ENCODE peak calls at places on chromosome 19, in eight cellular contexts. Z is heart left ventricle, W is fibroblast of lung, U is IMR-90, J is adrenal gland, X is cardiac muscle cell, I is body of pancreas, D is left lung. P is an unnamed sample.

GRCh38 chr19:2332341-2333026 is 4.0 kb downstream of the SPPL2B start:
- DNase-seq in Z (peak), W (no peak), U (no peak), J (no peak), X (no peak), I (no peak), D (no peak), P (no peak)

GRCh38 chr19:55697698-55698097 is 22.7 kb downstream of the EPN1 start:
- DNase-seq in Z (no peak), W (no peak), U (no peak), J (no peak), X (no peak), I (no peak), D (no peak), P (peak)

GRCh38 chr19:41699231-41699967 is 9.0 kb upstream of the CEACAM5 start:
- DNase-seq in Z (no peak), W (no peak), U (no peak), J (no peak), X (no peak), I (peak), D (no peak), P (no peak)

GRCh38 chr19:8567522-8568172 is 9.6 kb downstream of the MYO1F start:
- DNase-seq in Z (peak), W (no peak), U (no peak), J (peak), X (no peak), I (peak), D (peak), P (peak)

GRCh38 chr19:50812474-50812873 is 11.1 kb downstream of the KLK1 start:
- DNase-seq in Z (no peak), W (no peak), U (no peak), J (no peak), X (no peak), I (no peak), D (no peak), P (no peak)

GRCh38 chr19:31668916-31669315 is 319.7 kb upstream of the TSHZ3 start:
- DNase-seq in Z (no peak), W (peak), U (peak), J (no peak), X (no peak), I (no peak), D (no peak), P (peak)

GRCh38 chr19:53504903-53505302 is 33.0 kb upstream of the ZNF331 start:
- DNase-seq in Z (no peak), W (peak), U (no peak), J (peak), X (no peak), I (no peak), D (no peak), P (peak)

GRCh38 chr19:6228523-6229215 is 51.1 kb downstream of the MLLT1 start:
- DNase-seq in Z (peak), W (no peak), U (no peak), J (no peak), X (no peak), I (no peak), D (no peak), P (peak)

GRCh38 chr19:46815833-46816627 is 27.6 kb upstream of the SLC1A5 start:
- DNase-seq in Z (no peak), W (no peak), U (no peak), J (no peak), X (no peak), I (no peak), D (no peak), P (no peak)

GRCh38 chr19:43779820-43780219 is 953 bp downstream of the KCNN4 start:
- DNase-seq in Z (no peak), W (no peak), U (no peak), J (no peak), X (no peak), I (no peak), D (no peak), P (peak)

GRCh38 chr19:41328818-41329220 is 18.8 kb downstream of the CCDC97 start:
- DNase-seq in Z (no peak), W (no peak), U (no peak), J (peak), X (no peak), I (peak), D (no peak), P (no peak)

GRCh38 chr19:58385313-58386165 is 1.5 kb upstream of the RPS5 start:
- DNase-seq in Z (no peak), W (no peak), U (no peak), J (no peak), X (no peak), I (no peak), D (no peak), P (peak)

GRCh38 chr19:41439441-41440222 is at the start of gene DMAC2:
- DNase-seq in Z (peak), W (peak), U (peak), J (peak), X (peak), I (peak), D (peak), P (peak)

GRCh38 chr19:30106417-30107095 is 164.5 kb downstream of the URI1 start:
- DNase-seq in Z (no peak), W (no peak), U (no peak), J (no peak), X (no peak), I (no peak), D (no peak), P (peak)

GRCh38 chr19:10962863-10963262 is 2.0 kb downstream of the SMARCA4 start:
- DNase-seq in Z (no peak), W (no peak), U (no peak), J (no peak), X (no peak), I (no peak), D (no peak), P (peak)

GRCh38 chr19:10398819-10399218 is 4.5 kb downstream of the CDC37 start:
- DNase-seq in Z (no peak), W (no peak), U (no peak), J (no peak), X (no peak), I (no peak), D (no peak), P (no peak)

GRCh38 chr19:16908759-16909158 is 20.0 kb downstream of the F2RL3 start:
- DNase-seq in Z (no peak), W (no peak), U (no peak), J (no peak), X (no peak), I (no peak), D (no peak), P (peak)

GRCh38 chr19:13118424-13119193 is 545 bp downstream of the NACC1 start:
- DNase-seq in Z (peak), W (no peak), U (peak), J (no peak), X (peak), I (peak), D (peak), P (peak)

DNA sequence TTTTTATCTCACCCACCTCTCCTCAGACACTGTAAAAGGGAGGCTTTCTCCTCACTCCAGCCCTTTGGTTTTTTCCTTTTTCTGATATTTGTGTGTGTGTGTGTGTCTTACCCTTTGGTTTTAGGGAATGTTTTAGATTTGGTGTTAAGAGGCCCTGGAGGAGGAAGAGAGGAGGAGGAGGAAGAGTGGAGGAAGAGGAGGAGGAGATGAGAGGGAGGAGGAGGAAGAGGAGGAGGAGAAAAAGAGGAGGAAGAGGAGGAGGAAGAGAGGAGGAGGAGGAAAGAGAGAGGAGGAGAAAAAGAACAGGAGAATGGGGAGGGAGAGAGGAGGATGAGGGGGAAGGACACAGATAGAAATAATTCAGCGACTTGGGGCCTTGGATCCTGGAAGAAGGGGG is 10.5 kb downstream of the KLHL26 start:
- DNase-seq in Z (no peak), W (no peak), U (no peak), J (no peak), X (no peak), I (no peak), D (no peak), P (peak)
- H3K27ac ChIP-seq in Z (no peak), W (no peak), U (no peak), J (no peak), X (no peak), I (no peak), D (no peak), P (no peak)

GRCh38 chr19:45473366-45474190 is 5.8 kb downstream of the FOSB start:
- DNase-seq in Z (no peak), W (no peak), U (no peak), J (no peak), X (no peak), I (no peak), D (no peak), P (peak)

GRCh38 chr19:45470147-45471081 is 2.6 kb downstream of the FOSB start:
- DNase-seq in Z (no peak), W (no peak), U (peak), J (peak), X (peak), I (no peak), D (no peak), P (peak)

GRCh38 chr19:45472557-45473365 is 5.0 kb downstream of the FOSB start:
- DNase-seq in Z (no peak), W (no peak), U (no peak), J (no peak), X (no peak), I (no peak), D (no peak), P (no peak)

GRCh38 chr19:45471116-45471865 is 3.5 kb downstream of the FOSB start:
- DNase-seq in Z (no peak), W (no peak), U (no peak), J (no peak), X (no peak), I (no peak), D (no peak), P (peak)

GRCh38 chr19:45471866-45472556 is 4.2 kb downstream of the FOSB start:
- DNase-seq in Z (no peak), W (no peak), U (no peak), J (no peak), X (no peak), I (no peak), D (no peak), P (peak)
- H3K4me3 ChIP-seq in Z (peak), W (no peak), U (no peak), J (no peak), X (no peak), I (no peak), D (no peak), P (peak)

DNA sequence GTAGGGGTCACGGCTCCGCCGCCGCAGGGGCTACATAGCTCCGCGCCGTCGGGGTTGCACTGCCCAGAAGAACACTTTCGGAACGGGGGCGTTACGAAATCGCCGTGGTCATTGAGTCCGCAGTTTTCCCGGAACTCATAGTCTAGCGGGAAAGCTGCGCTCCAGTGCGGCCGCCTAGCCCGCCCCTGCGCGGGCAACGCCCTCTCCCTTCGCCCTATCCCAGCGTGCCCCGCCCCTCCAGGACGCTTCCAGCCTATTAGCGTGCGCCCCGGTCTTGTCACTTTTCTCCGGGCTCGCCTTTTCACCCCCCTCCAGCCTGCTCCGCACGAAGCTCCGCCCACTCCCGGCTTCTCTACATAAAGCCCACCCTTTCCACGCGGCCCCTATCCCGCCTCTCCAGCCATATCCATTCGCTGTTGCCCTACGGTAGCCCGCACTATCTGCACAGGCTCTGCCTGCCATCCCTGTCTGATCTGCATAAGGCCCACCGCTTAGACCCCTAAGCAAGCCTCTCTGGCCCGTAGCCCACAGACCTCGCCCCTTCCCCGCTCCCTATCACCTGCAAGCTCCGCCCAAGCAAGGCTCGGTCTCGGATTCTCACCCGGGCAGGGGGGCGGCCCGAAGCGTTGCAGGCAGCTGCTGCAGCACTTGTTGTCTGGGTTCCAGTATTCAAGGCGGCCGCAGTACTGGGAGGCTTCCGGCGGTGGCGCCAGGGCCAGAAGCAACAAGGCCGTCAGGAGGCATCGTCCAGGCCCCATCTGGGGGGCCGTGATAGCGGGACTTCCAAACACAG is 1.6 kb downstream of the IGFLR1 start:
- DNase-seq in Z (peak), W (peak), U (peak), J (peak), X (peak), I (peak), D (peak), P (peak)
- H3K27ac ChIP-seq in Z (no peak), W (peak), U (peak), J (peak), X (peak), I (peak), D (peak), P (no peak)

DNA sequence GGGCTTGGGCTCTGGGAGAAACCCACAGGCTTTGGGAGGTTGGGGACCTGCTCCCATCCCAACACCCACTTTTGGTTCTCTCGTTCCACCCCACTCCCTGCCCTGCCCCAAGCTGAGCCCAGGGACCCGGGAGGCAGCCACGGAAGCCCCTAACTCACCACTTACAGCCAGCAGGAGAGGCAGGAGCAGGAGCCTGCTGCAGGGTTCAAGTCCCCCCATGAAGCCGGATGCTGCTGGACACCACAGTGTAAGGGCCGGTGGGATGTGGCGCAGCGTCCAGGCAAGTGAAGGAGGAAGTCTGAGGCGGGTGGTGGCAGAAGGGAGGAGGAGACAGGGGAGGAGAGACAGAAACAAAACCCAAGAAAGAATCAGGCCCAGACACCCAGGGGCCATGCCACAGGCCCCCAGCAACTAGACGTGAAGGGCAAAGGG is at the start of gene TYROBP:
- DNase-seq in Z (peak), W (no peak), U (no peak), J (peak), X (no peak), I (peak), D (peak), P (peak)
- H3K4me3 ChIP-seq in Z (peak), W (no peak), U (no peak), J (no peak), X (no peak), I (no peak), D (peak), P (no peak)

DNA sequence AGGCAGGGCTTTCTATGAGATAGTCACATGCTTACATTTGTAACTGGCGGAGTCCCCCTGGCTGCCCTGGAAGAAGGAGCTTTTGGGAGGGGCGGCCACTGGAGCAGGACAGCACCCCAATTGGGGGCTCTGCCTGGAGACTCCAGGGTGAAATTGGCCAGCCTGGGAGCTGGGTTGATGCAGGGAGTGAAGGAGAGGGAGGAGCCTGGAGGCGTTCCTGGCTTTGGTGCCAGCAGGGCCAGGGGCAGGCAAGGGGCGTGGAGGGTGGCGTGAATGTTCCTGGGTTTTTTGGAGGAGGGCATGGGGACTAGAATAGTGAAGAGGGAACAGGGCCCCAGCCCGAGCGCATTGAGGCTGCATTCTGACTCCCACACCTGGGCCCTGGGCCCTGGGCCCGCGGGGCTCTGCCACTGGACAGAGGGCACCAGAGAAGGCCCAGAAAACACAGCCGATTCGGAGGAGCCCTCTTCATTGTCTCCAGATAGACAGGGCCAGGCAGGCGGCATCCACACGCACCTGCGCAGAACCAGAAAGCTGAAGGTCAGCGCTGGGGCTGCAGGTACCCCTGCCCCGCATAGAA is 29.5 kb downstream of the COMP start:
- DNase-seq in Z (no peak), W (no peak), U (no peak), J (no peak), X (no peak), I (no peak), D (no peak), P (no peak)
- H3K27ac ChIP-seq in Z (no peak), W (no peak), U (no peak), J (no peak), X (no peak), I (peak), D (no peak), P (no peak)

GRCh38 chr19:4695224-4695731 is 25.1 kb upstream of the MYDGF start:
- DNase-seq in Z (peak), W (no peak), U (no peak), J (no peak), X (no peak), I (no peak), D (no peak), P (no peak)
- H3K4me3 ChIP-seq in Z (no peak), W (no peak), U (no peak), J (no peak), X (no peak), I (no peak), D (no peak), P (no peak)

P was measured in osteoblast.